ENCODE peak calls at places on chromosomes 6 and 20, in four cellular contexts. A is NCI-H1417, H is HEK293T, O is substantia nigra. D is an unnamed sample.

GRCh38 chr6:159973951-159974350 is 5.1 kb downstream of the IGF2R start:
- DNase-seq in A (no peak), H (no peak), O (no peak), D (peak)

GRCh38 chr20:44625361-44625760 is 26.1 kb downstream of the ADA start:
- DNase-seq in A (no peak), H (no peak), O (no peak), D (no peak)

GRCh38 chr20:40532103-40532502 is 156.9 kb downstream of the MAFB start:
- DNase-seq in A (peak), H (peak), O (no peak), D (no peak)

GRCh38 chr6:83518946-83519489 is 6.7 kb downstream of the PRSS35 start:
- DNase-seq in A (no peak), H (peak), O (no peak), D (peak)

GRCh38 chr6:89483111-89483720 is 50.3 kb downstream of the ANKRD6 start:
- DNase-seq in A (peak), H (no peak), O (no peak), D (no peak)

GRCh38 chr20:10511166-10511506 is 76.0 kb downstream of the SLX4IP start:
- DNase-seq in A (no peak), H (no peak), O (no peak), D (no peak)

GRCh38 chr6:106309024-106309423 is 16.5 kb downstream of the ATG5 start:
- DNase-seq in A (no peak), H (no peak), O (no peak), D (no peak)

GRCh38 chr20:10322073-10323012 is 103.7 kb downstream of the SNAP25 start:
- DNase-seq in A (peak), H (no peak), O (no peak), D (no peak)

GRCh38 chr20:32481311-32482103 is 103.6 kb downstream of the NOL4L start:
- DNase-seq in A (peak), H (no peak), O (no peak), D (no peak)

GRCh38 chr6:163170294-163170883 is 244.1 kb upstream of the QKI start:
- DNase-seq in A (no peak), H (peak), O (no peak), D (no peak)

GRCh38 chr20:4519530-4519929 is 202.2 kb upstream of the PRND start:
- DNase-seq in A (peak), H (peak), O (no peak), D (no peak)

GRCh38 chr6:168041928-168042327 is 37.1 kb downstream of the FRMD1 start:
- DNase-seq in A (no peak), H (no peak), O (no peak), D (no peak)

GRCh38 chr6:83536034-83536646 is 23.8 kb downstream of the PRSS35 start:
- DNase-seq in A (peak), H (peak), O (no peak), D (peak)

GRCh38 chr6:47161176-47161687 is 119.1 kb upstream of the ADGRF1 start:
- DNase-seq in A (peak), H (no peak), O (no peak), D (peak)

GRCh38 chr20:61930776-61931475 is 134.8 kb downstream of the TAF4 start:
- DNase-seq in A (no peak), H (no peak), O (no peak), D (no peak)

GRCh38 chr6:5204340-5204739 is 56.4 kb downstream of the LYRM4 start:
- DNase-seq in A (no peak), H (no peak), O (no peak), D (no peak)

GRCh38 chr20:35171753-35172433 is at the start of gene PROCR:
- DNase-seq in A (no peak), H (peak), O (peak), D (peak)

GRCh38 chr6:155224618-155225017 is 39.2 kb upstream of the CLDN20 start:
- DNase-seq in A (peak), H (no peak), O (no peak), D (no peak)

GRCh38 chr6:43953256-43953655 is 174.0 kb downstream of the MRPL14 start:
- DNase-seq in A (no peak), H (no peak), O (no peak), D (no peak)

GRCh38 chr6:105824732-105825131 is 261.4 kb upstream of the PRDM1 start:
- DNase-seq in A (no peak), H (no peak), O (no peak), D (peak)

GRCh38 chr6:154613137-154613676 is 102.7 kb upstream of the CNKSR3 start:
- DNase-seq in A (peak), H (no peak), O (no peak), D (peak)

GRCh38 chr6:136920216-136920857 is 1.8 kb upstream of the SLC35D3 start:
- DNase-seq in A (no peak), H (no peak), O (no peak), D (no peak)

GRCh38 chr6:137166247-137167098 is 7.0 kb downstream of the IL22RA2 start:
- DNase-seq in A (no peak), H (no peak), O (no peak), D (no peak)

GRCh38 chr6:69867075-69867911 is 937 bp downstream of the COL19A1 start:
- DNase-seq in A (peak), H (peak), O (no peak), D (peak)

GRCh38 chr20:63031251-63032014 is 24.7 kb upstream of the BHLHE23 start:
- DNase-seq in A (no peak), H (no peak), O (no peak), D (no peak)

GRCh38 chr6:3701631-3702030 is 49.9 kb downstream of the PXDC1 start:
- DNase-seq in A (peak), H (no peak), O (no peak), D (no peak)

GRCh38 chr6:159513914-159514313 is 179.1 kb downstream of the SOD2 start:
- DNase-seq in A (no peak), H (no peak), O (no peak), D (no peak)

GRCh38 chr6:106525111-106525884 is 104.0 kb downstream of the RTN4IP1 start:
- DNase-seq in A (no peak), H (no peak), O (no peak), D (no peak)

D was measured in IMR-90.